ENCODE peak calls at places on chromosome 3, in six cellular contexts. O is neural progenitor cell, T is GM23338, F is PC-9, U is PC-3, R is MM.1S. V is an unnamed sample. For H3F3A, the result is how much of the 10 kb centered on the place peaks cover.

GRCh38 chr3:125052671-125053303 is 3.0 kb downstream of the HEG1 start:
- DNase-seq in O (peak), T (peak), F (no peak), U (peak), R (no peak), V (peak)

GRCh38 chr3:57068437-57069089 is 8.1 kb downstream of the SPATA12 start:
- DNase-seq in O (peak), T (no peak), F (peak), U (peak), R (no peak), V (peak)

GRCh38 chr3:153768559-153769469 is 352.4 kb upstream of the ARHGEF26 start:
- DNase-seq in O (peak), T (peak), F (peak), U (peak), R (peak), V (peak)

GRCh38 chr3:39149059-39149455 is 4.3 kb downstream of the CSRNP1 start:
- DNase-seq in O (no peak), T (no peak), F (no peak), U (no peak), R (no peak), V (peak)

GRCh38 chr3:63976166-63976861 is 47.0 kb downstream of the PSMD6 start:
- DNase-seq in O (no peak), T (no peak), F (peak), U (peak), R (no peak), V (peak)

GRCh38 chr3:126133606-126134005 is 46.8 kb downstream of the ALDH1L1 start:
- DNase-seq in O (no peak), T (no peak), F (no peak), U (no peak), R (no peak), V (no peak)

GRCh38 chr3:87437765-87438164 is 161.4 kb upstream of the POU1F1 start:
- DNase-seq in O (no peak), T (no peak), F (no peak), U (peak), R (no peak), V (peak)

GRCh38 chr3:184277366-184277765 is 1.5 kb downstream of the ECE2 start:
- DNase-seq in O (no peak), T (no peak), F (no peak), U (no peak), R (no peak), V (no peak)

GRCh38 chr3:134136604-134137003 is 106.9 kb upstream of the SLCO2A1 start:
- DNase-seq in O (no peak), T (no peak), F (no peak), U (no peak), R (no peak), V (no peak)

GRCh38 chr3:197352382-197352781 is 54.0 kb upstream of the DLG1 start:
- DNase-seq in O (no peak), T (no peak), F (no peak), U (peak), R (no peak), V (peak)

GRCh38 chr3:108552267-108553159 is 36.7 kb downstream of the CIP2A start:
- DNase-seq in O (peak), T (peak), F (peak), U (peak), R (peak), V (peak)

GRCh38 chr3:180000500-180000899 is 36.2 kb downstream of the PEX5L start:
- DNase-seq in O (no peak), T (no peak), F (no peak), U (no peak), R (no peak), V (no peak)

GRCh38 chr3:9745521-9745920 is 4.2 kb upstream of the OGG1 start:
- DNase-seq in O (no peak), T (no peak), F (no peak), U (no peak), R (no peak), V (no peak)

GRCh38 chr3:15636028-15636709 is 34.6 kb downstream of the BTD start:
- DNase-seq in O (no peak), T (no peak), F (peak), U (peak), R (no peak), V (peak)

GRCh38 chr3:33061782-33062181 is 35.2 kb downstream of the GLB1 start:
- DNase-seq in O (no peak), T (no peak), F (no peak), U (no peak), R (no peak), V (peak)

GRCh38 chr3:43649365-43649968 is 27.7 kb upstream of the ANO10 start:
- DNase-seq in O (peak), T (peak), F (no peak), U (no peak), R (no peak), V (no peak)

GRCh38 chr3:33131328-33132018 is 17.7 kb downstream of the CRTAP start:
- DNase-seq in O (peak), T (peak), F (peak), U (peak), R (peak), V (peak)

GRCh38 chr3:153958635-153959320 is 162.4 kb upstream of the ARHGEF26 start:
- DNase-seq in O (no peak), T (no peak), F (no peak), U (peak), R (no peak), V (peak)

GRCh38 chr3:64871237-64871636 is 183.4 kb upstream of the ADAMTS9 start:
- DNase-seq in O (no peak), T (no peak), F (no peak), U (no peak), R (no peak), V (no peak)

GRCh38 chr3:127320529-127321121 is 32.8 kb upstream of the PRR20G start:
- DNase-seq in O (peak), T (peak), F (no peak), U (peak), R (peak), V (peak)

GRCh38 chr3:167716920-167717319 is 17.8 kb downstream of the PDCD10 start:
- DNase-seq in O (no peak), T (no peak), F (no peak), U (no peak), R (no peak), V (no peak)

GRCh38 chr3:78659386-78659987 is 1108.3 kb downstream of the ROBO1 start:
- DNase-seq in O (peak), T (peak), F (no peak), U (peak), R (peak), V (peak)

GRCh38 chr3:150798122-150798618 is 35.2 kb upstream of the SIAH2 start:
- DNase-seq in O (peak), T (peak), F (no peak), U (no peak), R (no peak), V (no peak)

GRCh38 chr3:127525373-127525772 is 65.2 kb downstream of the TPRA1 start:
- DNase-seq in O (no peak), T (no peak), F (peak), U (peak), R (no peak), V (peak)

GRCh38 chr3:43765417-43766030 is 74.8 kb downstream of the ABHD5 start:
- DNase-seq in O (no peak), T (no peak), F (peak), U (peak), R (no peak), V (peak)

GRCh38 chr3:56421205-56421604 is 47.1 kb downstream of the ERC2 start:
- DNase-seq in O (no peak), T (no peak), F (no peak), U (no peak), R (no peak), V (no peak)

GRCh38 chr3:158709666-158710083 is 22.6 kb downstream of the RARRES1 start:
- DNase-seq in O (no peak), T (no peak), F (no peak), U (peak), R (no peak), V (peak)

GRCh38 chr3:41148901-41149300 is 50.4 kb upstream of the CTNNB1 start:
- DNase-seq in O (no peak), T (no peak), F (no peak), U (no peak), R (no peak), V (no peak)

GRCh38 chr3:195334967-195335366 is 64.0 kb upstream of the XXYLT1 start:
- DNase-seq in O (no peak), T (no peak), F (no peak), U (no peak), R (no peak), V (no peak)

GRCh38 chr3:109050591-109051167 is 67.3 kb downstream of the MORC1 start:
- DNase-seq in O (peak), T (peak), F (no peak), U (peak), R (peak), V (peak)

GRCh38 chr3:139309046-139309660 is 34.7 kb upstream of the MRPS22 start:
- DNase-seq in O (no peak), T (no peak), F (no peak), U (no peak), R (no peak), V (no peak)

DNA sequence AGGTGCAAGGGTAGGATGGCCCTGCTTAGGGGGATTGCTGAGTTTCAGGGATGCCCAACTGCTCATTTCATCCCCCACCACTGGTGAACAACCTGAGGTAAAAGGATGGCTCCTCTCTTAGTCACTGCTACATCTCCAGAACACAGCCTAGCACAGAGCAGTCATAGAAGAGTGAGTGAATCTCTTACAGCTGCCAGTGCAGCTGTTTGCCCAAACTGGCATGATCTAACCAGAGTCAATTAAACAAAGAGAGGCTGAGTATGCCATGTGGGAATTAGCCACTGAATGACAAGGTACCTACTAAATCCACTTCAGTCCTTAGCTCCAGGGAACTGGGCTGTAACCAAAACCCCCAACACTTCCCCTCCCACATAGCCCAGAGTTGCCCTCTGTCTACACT is 6.8 kb upstream of the NCKIPSD start:
- DNase-seq in O (no peak), T (no peak), F (no peak), U (no peak), R (no peak), V (no peak)
- H3F3A ChIP-seq in O (half or more), T (half or more), F (half or more), U (under half), R (under half), V (under half)

DNA sequence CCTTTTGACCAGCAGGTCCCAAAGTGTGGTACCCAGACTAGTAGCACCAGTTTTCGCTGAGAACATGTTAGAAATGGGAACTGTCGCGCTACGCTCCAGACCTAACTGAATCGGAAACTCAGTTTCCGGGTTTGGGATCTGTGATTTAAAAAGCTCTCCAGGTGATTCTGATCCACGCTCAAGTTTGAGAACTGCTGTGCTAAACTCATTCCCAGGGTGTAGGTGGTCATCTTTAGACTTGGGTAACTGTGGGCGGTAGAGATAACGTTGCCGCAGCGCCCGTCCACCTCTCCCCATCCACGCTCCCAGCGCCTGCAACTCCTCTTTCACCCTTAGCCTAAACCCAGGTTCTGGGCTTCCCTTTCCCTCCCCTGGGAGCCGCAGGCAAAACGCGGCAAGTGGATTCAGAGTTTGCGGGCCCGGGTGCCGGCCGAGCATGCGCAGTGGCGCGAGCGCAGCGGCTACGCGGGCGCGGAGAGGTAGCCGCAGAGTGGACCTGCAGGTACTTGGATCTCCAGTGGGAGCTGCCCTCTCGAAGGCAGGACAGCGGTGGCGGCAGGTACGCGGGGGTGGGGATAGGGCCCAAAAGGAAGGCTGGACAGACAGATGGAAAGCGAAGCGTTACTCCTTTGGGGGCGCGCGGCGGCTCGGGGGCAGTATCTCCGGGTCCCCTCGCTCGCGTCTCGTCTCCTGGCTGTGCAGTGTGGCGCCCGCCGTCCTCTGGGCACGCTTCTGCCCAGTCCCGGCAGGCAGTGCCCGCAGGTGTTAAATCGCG is at the start of gene PLS1:
- DNase-seq in O (peak), T (peak), F (peak), U (peak), R (peak), V (peak)
- H3F3A ChIP-seq in O (under half), T (under half), F (under half), U (under half), R (under half), V (under half)

GRCh38 chr3:156495816-156496215 is 59.1 kb downstream of the SSR3 start:
- DNase-seq in O (no peak), T (no peak), F (no peak), U (no peak), R (no peak), V (no peak)
- H3F3A ChIP-seq in O (under half), T (under half), F (under half), U (under half), R (under half), V (under half)

GRCh38 chr3:177055557-177056290 is 141.6 kb downstream of the TBL1XR1 start:
- DNase-seq in O (no peak), T (no peak), F (no peak), U (no peak), R (peak), V (peak)
- H3F3A ChIP-seq in O (under half), T (under half), F (half or more), U (under half), R (under half), V (under half)

V was measured in GM23248.